ENCODE peak calls at places on chromosomes 3 and 15, in nine cellular contexts. D, E, M, A, R, F, V, J and W are unnamed samples.
A peak's percentile ranks its signal among the peaks of the same experiment; 100 is the strongest.

GRCh38 chr3:136350132-136350531 is 100.0 kb downstream of the PCCB start:
- DNase-seq in V (no peak), M (peak; percentile 50), J (peak; percentile 89), E (peak; percentile 95), F (peak; percentile 69), D (no peak), A (no peak), R (peak; percentile 14), W (no peak)

GRCh38 chr15:79923068-79923514 is 26.3 kb upstream of the MTHFS start:
- DNase-seq in E (peak; percentile 56), F (peak; percentile 42), R (peak; percentile 81), V (no peak), M (peak; percentile 72), A (peak; percentile 85), D (peak; percentile 62), J (no peak), W (peak; percentile 92)

GRCh38 chr3:133955892-133956291 is 60.2 kb upstream of the RAB6B start:
- DNase-seq in M (no peak), A (no peak), E (no peak), D (no peak), V (no peak), J (peak; percentile 32), F (no peak), R (no peak), W (no peak)

GRCh38 chr15:60589253-60589652 is 110.3 kb upstream of the ICE2 start:
- DNase-seq in D (no peak), F (no peak), A (no peak), M (no peak), J (no peak), E (no peak), V (no peak), R (peak; percentile 46), W (no peak)

GRCh38 chr3:169764453-169765280 is at the start of gene TERC:
- DNase-seq in D (peak; percentile 96), R (peak; percentile 95), M (peak; percentile 89), F (peak; percentile 95), J (peak; percentile 81), V (peak; percentile 95), E (peak; percentile 96), A (peak; percentile 86), W (peak; percentile 92)

GRCh38 chr15:60843482-60843881 is 364.5 kb upstream of the ICE2 start:
- DNase-seq in D (no peak), V (no peak), A (no peak), R (no peak), J (no peak), M (no peak), E (no peak), F (no peak), W (no peak)

GRCh38 chr15:60580068-60580467 is 101.1 kb upstream of the ICE2 start:
- DNase-seq in J (no peak), D (no peak), R (no peak), F (no peak), A (no peak), V (no peak), E (no peak), M (no peak), W (no peak)

GRCh38 chr3:25554376-25554775 is 110.3 kb downstream of the TOP2B start:
- DNase-seq in J (no peak), R (no peak), E (no peak), A (no peak), D (no peak), V (no peak), F (no peak), M (no peak), W (no peak)

GRCh38 chr3:131141770-131142169 is 115.1 kb downstream of the NEK11 start:
- DNase-seq in J (no peak), E (no peak), R (no peak), F (no peak), D (no peak), M (no peak), A (no peak), V (no peak), W (no peak)

GRCh38 chr3:42957573-42957972 is 21.5 kb upstream of the GASK1A start:
- DNase-seq in V (no peak), R (no peak), A (no peak), M (no peak), J (no peak), E (no peak), F (no peak), D (no peak), W (no peak)

GRCh38 chr15:70435872-70436271 is 327.5 kb downstream of the UACA start:
- DNase-seq in E (no peak), R (no peak), A (peak; percentile 27), D (no peak), J (no peak), M (no peak), F (no peak), V (no peak), W (no peak)

GRCh38 chr3:16200411-16200810 is 25.9 kb downstream of the GALNT15 start:
- DNase-seq in E (no peak), M (no peak), J (no peak), R (no peak), D (no peak), V (no peak), A (no peak), F (no peak), W (no peak)

GRCh38 chr3:39226106-39226741 is 33.8 kb upstream of the XIRP1 start:
- DNase-seq in E (no peak), J (no peak), D (no peak), R (no peak), V (no peak), F (no peak), A (no peak), M (no peak), W (no peak)

GRCh38 chr15:45583731-45584639 is 3.2 kb upstream of the BLOC1S6 start:
- DNase-seq in M (no peak), R (no peak), D (no peak), F (no peak), J (no peak), A (no peak), V (no peak), E (peak; percentile 11), W (no peak)

GRCh38 chr3:132592211-132592610 is 4.9 kb upstream of the ACKR4 start:
- DNase-seq in R (no peak), M (no peak), A (no peak), J (no peak), V (no peak), E (no peak), F (no peak), D (no peak), W (no peak)

GRCh38 chr3:86968224-86968932 is 22.6 kb downstream of the VGLL3 start:
- DNase-seq in R (no peak), E (no peak), V (no peak), F (no peak), D (no peak), A (no peak), M (peak; percentile 26), J (no peak), W (no peak)

GRCh38 chr3:183542355-183542754 is 13.2 kb downstream of the KLHL6 start:
- DNase-seq in R (no peak), D (no peak), M (no peak), E (no peak), J (no peak), V (no peak), F (no peak), A (no peak), W (no peak)

GRCh38 chr3:183540501-183541234 is 14.8 kb downstream of the KLHL6 start:
- DNase-seq in F (no peak), R (peak; percentile 53), E (no peak), A (peak; percentile 67), M (no peak), J (no peak), V (no peak), D (no peak), W (no peak)

GRCh38 chr3:183539821-183540220 is 15.7 kb downstream of the KLHL6 start:
- DNase-seq in V (no peak), D (no peak), A (no peak), R (no peak), F (no peak), E (peak; percentile 18), M (no peak), J (no peak), W (no peak)

GRCh38 chr3:183541738-183542137 is 13.8 kb downstream of the KLHL6 start:
- DNase-seq in R (no peak), F (no peak), M (no peak), D (no peak), J (no peak), A (no peak), E (no peak), V (no peak), W (no peak)

GRCh38 chr3:183541235-183541655 is 14.3 kb downstream of the KLHL6 start:
- DNase-seq in A (no peak), V (no peak), J (no peak), R (no peak), F (no peak), E (no peak), M (no peak), D (no peak), W (no peak)
- TF ChIP-seq CTCF in A (peak; percentile 11), V (no peak), J (no peak), R (no peak), F (no peak), E (no peak), M (no peak), D (no peak), W (no peak)

GRCh38 chr3:56089739-56090138 is 378.5 kb downstream of the ERC2 start:
- DNase-seq in R (no peak), F (no peak), A (no peak), V (no peak), D (no peak), E (no peak), J (no peak), M (no peak), W (no peak)
- TF ChIP-seq CTCF in R (no peak), F (no peak), A (no peak), V (no peak), D (no peak), E (no peak), J (no peak), M (no peak), W (no peak)

DNA sequence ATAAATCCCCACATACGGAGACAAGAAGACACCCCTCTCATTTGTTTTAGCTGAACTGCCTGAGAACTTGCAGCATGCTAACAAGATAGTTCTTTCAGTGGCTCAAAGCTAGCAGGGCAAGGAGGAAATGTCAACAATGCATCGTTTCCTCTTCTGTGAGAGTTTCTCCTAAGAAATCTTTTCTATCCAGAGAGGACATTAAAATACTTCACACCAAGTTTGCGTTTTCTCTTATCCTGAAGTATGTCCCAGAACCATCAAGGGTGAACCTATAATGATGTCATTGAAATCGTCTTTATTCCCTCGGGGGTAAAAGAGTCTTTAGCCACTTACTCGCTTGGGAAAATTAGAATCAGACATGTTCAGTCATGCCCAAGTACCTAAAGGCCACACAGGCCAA is 541.7 kb upstream of the MDFIC2 start:
- DNase-seq in M (no peak), D (no peak), J (no peak), R (no peak), V (no peak), F (no peak), E (no peak), A (no peak), W (no peak)
- TF ChIP-seq CTCF in M (no peak), D (no peak), J (no peak), R (no peak), V (no peak), F (no peak), E (no peak), A (no peak), W (no peak)

DNA sequence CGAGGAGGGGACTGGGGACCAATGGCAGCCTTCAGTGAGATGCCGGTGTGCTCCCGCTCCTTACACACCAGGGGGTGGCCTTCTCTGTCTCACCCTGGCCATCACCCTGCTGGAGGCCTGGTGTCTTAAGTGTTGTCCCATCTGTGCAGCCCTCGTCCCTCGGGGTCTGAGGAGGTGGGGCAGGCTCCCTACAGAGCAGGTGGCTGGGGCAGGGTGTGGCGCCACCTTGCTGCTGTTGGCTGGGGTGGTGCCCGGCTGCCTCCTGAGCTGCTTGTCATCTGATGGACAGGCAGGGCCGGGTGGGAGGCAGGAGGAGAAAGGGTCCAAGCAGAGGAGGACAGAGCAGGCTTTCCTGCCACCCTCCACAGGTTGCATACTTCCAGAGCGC is 25.9 kb downstream of the PTPN23 start:
- DNase-seq in V (no peak), M (no peak), J (no peak), R (no peak), D (no peak), E (no peak), A (no peak), F (no peak), W (no peak)
- TF ChIP-seq CTCF in V (peak; percentile 42), M (no peak), J (no peak), R (no peak), D (no peak), E (no peak), A (no peak), F (no peak), W (no peak)